ENCODE peak calls at places on chromosomes 7 and 10, in seven cellular contexts. One of them, this sample, is unnamed.

GRCh38 chr10:77074104-77074638 is 563.4 kb downstream of the KCNMA1 start:
- DNase-seq in K562: no peak
- DNase-seq in GM23338: no peak
- DNase-seq in endodermal cell: no peak
- DNase-seq in OCI-LY7: no peak
- DNase-seq in bronchial epithelial cell: no peak
- DNase-seq in mammary epithelial cell: no peak
- DNase-seq in this sample: no peak

GRCh38 chr10:6558272-6558671 is 21.8 kb downstream of the PRKCQ start:
- DNase-seq in K562: no peak
- DNase-seq in GM23338: no peak
- DNase-seq in endodermal cell: no peak
- DNase-seq in OCI-LY7: no peak
- DNase-seq in bronchial epithelial cell: no peak
- DNase-seq in mammary epithelial cell: no peak
- DNase-seq in this sample: no peak

GRCh38 chr10:13346912-13347234 is 1.2 kb downstream of the SEPHS1 start:
- DNase-seq in K562: no peak
- DNase-seq in GM23338: peak; percentile 55
- DNase-seq in endodermal cell: no peak
- DNase-seq in OCI-LY7: no peak
- DNase-seq in bronchial epithelial cell: no peak
- DNase-seq in mammary epithelial cell: no peak
- DNase-seq in this sample: peak; percentile 3

GRCh38 chr10:77226871-77227557 is 410.6 kb downstream of the KCNMA1 start:
- DNase-seq in K562: no peak
- DNase-seq in GM23338: no peak
- DNase-seq in endodermal cell: no peak
- DNase-seq in OCI-LY7: no peak
- DNase-seq in bronchial epithelial cell: no peak
- DNase-seq in mammary epithelial cell: peak; percentile 45
- DNase-seq in this sample: no peak

GRCh38 chr10:6637053-6637452 is 57.0 kb upstream of the PRKCQ start:
- DNase-seq in K562: no peak
- DNase-seq in GM23338: no peak
- DNase-seq in endodermal cell: no peak
- DNase-seq in OCI-LY7: no peak
- DNase-seq in bronchial epithelial cell: no peak
- DNase-seq in mammary epithelial cell: no peak
- DNase-seq in this sample: no peak

GRCh38 chr7:48098846-48099245 is 9.8 kb downstream of the UPP1 start:
- DNase-seq in K562: no peak
- DNase-seq in GM23338: no peak
- DNase-seq in endodermal cell: peak; percentile 11
- DNase-seq in OCI-LY7: no peak
- DNase-seq in bronchial epithelial cell: no peak
- DNase-seq in mammary epithelial cell: no peak
- DNase-seq in this sample: peak; percentile 97

GRCh38 chr7:35988105-35988504 is 164.9 kb upstream of the EEPD1 start:
- DNase-seq in K562: no peak
- DNase-seq in GM23338: no peak
- DNase-seq in endodermal cell: no peak
- DNase-seq in OCI-LY7: no peak
- DNase-seq in bronchial epithelial cell: peak; percentile 71
- DNase-seq in mammary epithelial cell: no peak
- DNase-seq in this sample: no peak

GRCh38 chr7:78197447-78197846 is 398.9 kb downstream of the PHTF2 start:
- DNase-seq in K562: no peak
- DNase-seq in GM23338: no peak
- DNase-seq in endodermal cell: no peak
- DNase-seq in OCI-LY7: no peak
- DNase-seq in bronchial epithelial cell: peak; percentile 49
- DNase-seq in mammary epithelial cell: no peak
- DNase-seq in this sample: peak; percentile 48

GRCh38 chr10:126597206-126597605 is 73.3 kb downstream of the C10orf90 start:
- DNase-seq in K562: no peak
- DNase-seq in GM23338: no peak
- DNase-seq in endodermal cell: no peak
- DNase-seq in OCI-LY7: no peak
- DNase-seq in bronchial epithelial cell: no peak
- DNase-seq in mammary epithelial cell: no peak
- DNase-seq in this sample: no peak

GRCh38 chr10:91824076-91824475 is 25.9 kb downstream of the TNKS2 start:
- DNase-seq in K562: no peak
- DNase-seq in GM23338: no peak
- DNase-seq in endodermal cell: no peak
- DNase-seq in OCI-LY7: no peak
- DNase-seq in bronchial epithelial cell: no peak
- DNase-seq in mammary epithelial cell: no peak
- DNase-seq in this sample: no peak

GRCh38 chr10:86642499-86642898 is 11.8 kb upstream of the OPN4 start:
- DNase-seq in K562: peak; percentile 6
- DNase-seq in GM23338: no peak
- DNase-seq in endodermal cell: no peak
- DNase-seq in OCI-LY7: no peak
- DNase-seq in bronchial epithelial cell: peak; percentile 76
- DNase-seq in mammary epithelial cell: peak; percentile 78
- DNase-seq in this sample: peak; percentile 22

GRCh38 chr10:70682920-70683600 is 10.8 kb downstream of the ADAMTS14 start:
- DNase-seq in K562: no peak
- DNase-seq in GM23338: no peak
- DNase-seq in endodermal cell: no peak
- DNase-seq in OCI-LY7: no peak
- DNase-seq in bronchial epithelial cell: peak; percentile 10
- DNase-seq in mammary epithelial cell: peak; percentile 14
- DNase-seq in this sample: no peak

GRCh38 chr10:15857001-15857608 is 3.2 kb downstream of the MINDY3 start:
- DNase-seq in K562: no peak
- DNase-seq in GM23338: no peak
- DNase-seq in endodermal cell: no peak
- DNase-seq in OCI-LY7: no peak
- DNase-seq in bronchial epithelial cell: peak; percentile 32
- DNase-seq in mammary epithelial cell: no peak
- DNase-seq in this sample: peak; percentile 17

GRCh38 chr10:43846187-43846680 is 197.6 kb upstream of the ZNF32 start:
- DNase-seq in K562: no peak
- DNase-seq in GM23338: no peak
- DNase-seq in endodermal cell: peak; percentile 50
- DNase-seq in OCI-LY7: no peak
- DNase-seq in bronchial epithelial cell: no peak
- DNase-seq in mammary epithelial cell: no peak
- DNase-seq in this sample: peak; percentile 54

GRCh38 chr7:77393261-77393660 is 22.9 kb downstream of the GSAP start:
- DNase-seq in K562: no peak
- DNase-seq in GM23338: no peak
- DNase-seq in endodermal cell: no peak
- DNase-seq in OCI-LY7: no peak
- DNase-seq in bronchial epithelial cell: peak; percentile 100
- DNase-seq in mammary epithelial cell: peak; percentile 100
- DNase-seq in this sample: no peak

GRCh38 chr10:118595598-118596425 is at the start of gene PRLHR:
- DNase-seq in K562: peak; percentile 11
- DNase-seq in GM23338: peak; percentile 91
- DNase-seq in endodermal cell: peak; percentile 94
- DNase-seq in OCI-LY7: no peak
- DNase-seq in bronchial epithelial cell: no peak
- DNase-seq in mammary epithelial cell: no peak
- DNase-seq in this sample: peak; percentile 25

DNA sequence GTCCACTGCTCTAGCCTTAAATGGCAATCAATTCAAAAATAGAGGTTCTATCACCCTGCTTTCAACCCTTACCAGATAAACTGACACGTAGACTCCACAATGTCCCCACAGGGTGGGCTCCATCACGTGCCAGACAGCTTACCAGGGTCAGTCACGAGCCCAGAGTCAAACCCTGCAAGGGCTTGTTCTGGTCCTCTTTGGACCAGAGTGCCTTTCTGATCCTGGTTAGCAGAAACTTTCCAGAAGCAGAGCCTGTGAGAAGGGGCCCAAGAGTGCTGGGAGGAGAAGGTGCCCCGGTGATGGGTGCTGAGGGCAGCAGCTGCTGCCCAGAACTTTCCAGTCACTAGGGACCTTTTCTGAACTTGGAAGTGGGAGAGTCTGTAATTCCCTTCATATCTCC is 354 bp upstream of the GIMAP5 start:
- DNase-seq in K562: no peak
- DNase-seq in GM23338: no peak
- DNase-seq in endodermal cell: no peak
- DNase-seq in OCI-LY7: no peak
- DNase-seq in bronchial epithelial cell: no peak
- DNase-seq in mammary epithelial cell: no peak
- DNase-seq in this sample: no peak
- H3K4me3 ChIP-seq in K562: no peak overlapping the region
- H3K4me3 ChIP-seq in GM23338: no peak overlapping the region
- H3K4me3 ChIP-seq in endodermal cell: no peak overlapping the region
- H3K4me3 ChIP-seq in OCI-LY7: no peak overlapping the region
- H3K4me3 ChIP-seq in bronchial epithelial cell: no peak overlapping the region
- H3K4me3 ChIP-seq in mammary epithelial cell: no peak overlapping the region
- H3K4me3 ChIP-seq in this sample: no peak overlapping the region

DNA sequence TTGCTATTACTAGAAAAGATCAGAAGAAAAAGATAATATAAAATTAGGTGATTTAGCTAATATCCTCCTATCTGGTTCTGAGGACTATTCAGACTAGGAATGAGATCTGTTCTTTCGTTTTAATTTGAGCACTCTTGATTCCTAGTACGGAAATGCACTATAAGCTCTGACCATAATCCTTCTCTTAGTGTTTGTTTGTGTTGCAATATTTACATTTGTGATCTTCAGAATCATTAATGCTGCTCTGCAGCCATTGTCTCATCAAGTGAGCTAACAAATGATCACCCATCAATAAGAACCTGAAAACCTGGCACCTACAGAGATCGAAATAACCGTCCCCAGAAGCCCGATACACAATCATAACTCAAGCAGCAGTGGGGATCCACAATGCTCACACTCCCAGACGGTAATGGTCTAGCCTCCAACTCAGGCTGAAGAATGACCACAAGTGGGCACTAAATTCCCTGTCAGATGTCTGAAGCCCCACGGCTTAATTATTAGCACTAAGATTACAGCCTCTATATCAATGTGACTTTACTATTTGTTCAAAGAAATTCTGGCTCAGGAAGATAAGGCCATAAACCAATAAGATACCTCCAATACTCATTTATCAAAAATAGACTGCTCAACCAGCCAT is 156.0 kb upstream of the NFE2L3 start:
- DNase-seq in K562: no peak
- DNase-seq in GM23338: peak; percentile 24
- DNase-seq in endodermal cell: no peak
- DNase-seq in OCI-LY7: no peak
- DNase-seq in bronchial epithelial cell: no peak
- DNase-seq in mammary epithelial cell: no peak
- DNase-seq in this sample: no peak
- TF ChIP-seq CTCF in K562: peak; percentile 32
- TF ChIP-seq CTCF in GM23338: peak; percentile 48
- TF ChIP-seq CTCF in endodermal cell: peak; percentile 64
- TF ChIP-seq CTCF in OCI-LY7: peak; percentile 47
- TF ChIP-seq CTCF in bronchial epithelial cell: no peak
- TF ChIP-seq CTCF in mammary epithelial cell: peak; percentile 7
- TF ChIP-seq CTCF in this sample: no peak

DNA sequence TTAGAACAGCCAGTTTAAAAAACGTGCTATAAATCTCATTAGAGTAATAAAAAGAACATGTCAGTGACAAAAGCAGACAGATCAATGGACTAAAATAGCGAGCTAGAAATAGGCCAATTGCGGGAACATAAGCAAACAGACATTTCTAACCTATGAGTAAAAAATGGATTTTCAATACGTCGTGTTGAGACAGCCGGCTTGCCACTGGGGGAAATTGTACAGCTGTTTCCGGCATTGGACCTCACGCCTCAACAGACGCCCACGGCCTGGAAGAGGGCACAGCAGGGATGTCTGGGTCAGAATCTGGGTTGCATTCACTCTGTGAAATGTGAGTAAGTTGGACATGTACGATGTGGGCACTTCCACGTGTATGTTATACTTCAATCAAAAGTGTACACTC is 92.9 kb downstream of the SVOPL start:
- DNase-seq in K562: no peak
- DNase-seq in GM23338: no peak
- DNase-seq in endodermal cell: no peak
- DNase-seq in OCI-LY7: no peak
- DNase-seq in bronchial epithelial cell: no peak
- DNase-seq in mammary epithelial cell: no peak
- DNase-seq in this sample: peak; percentile 51
- H3K4me3 ChIP-seq in K562: no peak overlapping the region
- H3K4me3 ChIP-seq in GM23338: no peak overlapping the region
- H3K4me3 ChIP-seq in endodermal cell: no peak overlapping the region
- H3K4me3 ChIP-seq in OCI-LY7: no peak overlapping the region
- H3K4me3 ChIP-seq in bronchial epithelial cell: no peak overlapping the region
- H3K4me3 ChIP-seq in mammary epithelial cell: no peak overlapping the region
- H3K4me3 ChIP-seq in this sample: no peak overlapping the region

DNA sequence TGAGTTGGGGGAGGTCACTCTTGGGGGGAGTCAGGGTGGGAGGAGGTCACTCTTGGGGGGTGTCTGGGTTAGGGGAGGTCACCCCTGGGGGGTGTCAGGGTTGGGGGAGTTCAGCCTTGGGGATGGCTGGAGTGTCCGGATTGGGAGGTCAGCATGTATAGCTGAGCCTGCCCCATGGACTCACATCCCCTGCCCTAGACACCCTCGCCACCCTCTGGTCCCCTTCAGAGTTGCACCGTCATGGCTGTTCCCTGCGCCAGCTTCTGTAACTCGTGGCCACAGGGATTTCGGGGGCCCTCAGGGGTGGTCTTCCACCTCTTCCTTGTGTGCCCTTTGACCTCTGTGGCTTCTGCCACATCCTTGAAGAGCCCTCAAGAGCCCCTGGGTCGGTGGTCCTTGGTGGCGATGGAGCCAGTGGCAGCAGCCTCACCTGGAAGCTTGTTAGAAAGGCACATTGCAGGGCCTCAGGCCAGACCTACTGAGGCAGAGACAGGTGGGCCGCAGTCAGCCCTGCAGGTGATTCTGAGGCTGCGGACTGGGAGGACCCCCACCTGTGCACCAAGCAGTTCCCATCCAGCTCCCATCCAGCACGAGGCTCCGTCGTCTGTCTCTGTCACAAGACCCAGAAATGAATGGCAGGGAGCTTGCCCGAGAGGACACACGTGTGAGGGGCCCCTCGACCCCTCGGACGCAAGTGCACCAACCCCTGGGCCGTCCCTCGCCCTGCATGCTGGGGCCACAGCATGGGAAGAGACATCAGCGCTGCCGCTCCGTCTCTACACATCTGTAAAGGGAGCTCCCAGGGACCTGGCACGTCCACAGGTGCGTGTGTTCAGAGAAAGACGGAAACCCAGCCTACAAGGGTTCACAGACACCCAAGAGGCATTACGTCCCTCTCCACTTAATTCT is 44.7 kb upstream of the SUN1 start:
- DNase-seq in K562: no peak
- DNase-seq in GM23338: peak; percentile 30
- DNase-seq in endodermal cell: peak; percentile 57
- DNase-seq in OCI-LY7: no peak
- DNase-seq in bronchial epithelial cell: no peak
- DNase-seq in mammary epithelial cell: no peak
- DNase-seq in this sample: no peak
- TF ChIP-seq CTCF in K562: peak; percentile 4
- TF ChIP-seq CTCF in GM23338: no peak
- TF ChIP-seq CTCF in endodermal cell: peak; percentile 47
- TF ChIP-seq CTCF in OCI-LY7: no peak
- TF ChIP-seq CTCF in bronchial epithelial cell: no peak
- TF ChIP-seq CTCF in mammary epithelial cell: no peak
- TF ChIP-seq CTCF in this sample: no peak

GRCh38 chr10:52452600-52453493 is 138.8 kb downstream of the DKK1 start:
- DNase-seq in K562: no peak
- DNase-seq in GM23338: peak; percentile 23
- DNase-seq in endodermal cell: peak; percentile 46
- DNase-seq in OCI-LY7: no peak
- DNase-seq in bronchial epithelial cell: no peak
- DNase-seq in mammary epithelial cell: no peak
- DNase-seq in this sample: peak; percentile 27
- H3K4me3 ChIP-seq in K562: no peak overlapping the region
- H3K4me3 ChIP-seq in GM23338: no peak overlapping the region
- H3K4me3 ChIP-seq in endodermal cell: no peak overlapping the region
- H3K4me3 ChIP-seq in OCI-LY7: no peak overlapping the region
- H3K4me3 ChIP-seq in bronchial epithelial cell: no peak overlapping the region
- H3K4me3 ChIP-seq in mammary epithelial cell: peak overlapping the region; percentile 57
- H3K4me3 ChIP-seq in this sample: no peak overlapping the region

GRCh38 chr7:142873281-142873784 is 12.2 kb downstream of the TRPV6 start:
- DNase-seq in K562: peak; percentile 93
- DNase-seq in GM23338: peak; percentile 64
- DNase-seq in endodermal cell: peak; percentile 89
- DNase-seq in OCI-LY7: peak; percentile 36
- DNase-seq in bronchial epithelial cell: no peak
- DNase-seq in mammary epithelial cell: no peak
- DNase-seq in this sample: peak; percentile 3
- TF ChIP-seq CTCF in K562: peak; percentile 94
- TF ChIP-seq CTCF in GM23338: peak; percentile 83
- TF ChIP-seq CTCF in endodermal cell: peak; percentile 84
- TF ChIP-seq CTCF in OCI-LY7: peak; percentile 82
- TF ChIP-seq CTCF in bronchial epithelial cell: peak; percentile 70
- TF ChIP-seq CTCF in mammary epithelial cell: peak; percentile 67
- TF ChIP-seq CTCF in this sample: peak; percentile 54